ENCODE peak calls at places on chromosomes 7 and 10, in six cellular contexts. I, D, T, P, E and V are unnamed samples.

GRCh38 chr10:90587081-90587491 is 270.8 kb downstream of the HTR7 start:
- DNase-seq in P (peak), E (no peak), T (no peak), D (no peak), I (no peak), V (no peak)

GRCh38 chr7:81155654-81156373 is 237.0 kb upstream of the SEMA3C start:
- DNase-seq in E (no peak), D (no peak), I (no peak), T (no peak), P (peak), V (no peak)

GRCh38 chr10:89074120-89074519 is 83.5 kb downstream of the FAS start:
- DNase-seq in P (no peak), T (no peak), I (no peak), D (no peak), E (peak), V (peak)

GRCh38 chr7:47543659-47544058 is 38.3 kb downstream of the TNS3 start:
- DNase-seq in E (no peak), T (no peak), I (no peak), D (no peak), P (no peak), V (no peak)

GRCh38 chr10:78772083-78772482 is 296.7 kb upstream of the ZMIZ1 start:
- DNase-seq in D (no peak), T (peak), P (no peak), I (no peak), E (peak), V (peak)

GRCh38 chr10:42827201-42827600 is 44.6 kb downstream of the BMS1 start:
- DNase-seq in D (no peak), P (no peak), E (no peak), I (no peak), T (no peak), V (no peak)

GRCh38 chr10:361203-362135 is 226.2 kb downstream of the ZMYND11 start:
- DNase-seq in D (no peak), I (no peak), E (no peak), T (peak), P (no peak), V (no peak)

GRCh38 chr10:42428534-42428933 is 209.8 kb downstream of the ZNF33B start:
- DNase-seq in P (peak), E (no peak), D (no peak), T (no peak), I (peak), V (no peak)

GRCh38 chr7:101172854-101173751 is 7.0 kb downstream of the NAT16 start:
- DNase-seq in P (no peak), I (peak), T (peak), D (peak), E (peak), V (no peak)

DNA sequence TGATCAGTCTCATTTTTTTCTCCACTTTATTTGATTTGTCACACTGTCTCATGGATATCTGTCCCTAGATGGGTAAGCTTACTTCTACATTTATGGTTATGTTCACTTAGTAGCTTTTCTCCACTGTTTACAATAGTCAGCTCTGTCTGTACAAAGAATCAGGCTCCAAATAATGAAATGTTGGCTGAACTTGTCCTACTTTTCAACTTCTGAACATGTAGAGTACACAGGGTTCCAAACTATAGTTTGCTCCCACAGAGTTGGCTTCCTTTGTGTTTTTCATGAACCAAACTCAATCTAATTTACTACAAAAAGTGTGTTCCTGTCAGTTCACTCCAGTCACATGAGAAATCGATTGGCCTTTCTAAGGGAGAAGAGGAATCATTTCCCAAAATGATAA is 175.0 kb downstream of the CCDC71L start:
- DNase-seq in T (no peak), D (no peak), E (no peak), P (no peak), I (no peak), V (no peak)
- H3K4me3 ChIP-seq in T (peak), D (no peak), E (no peak), P (no peak), I (no peak), V (no peak)

DNA sequence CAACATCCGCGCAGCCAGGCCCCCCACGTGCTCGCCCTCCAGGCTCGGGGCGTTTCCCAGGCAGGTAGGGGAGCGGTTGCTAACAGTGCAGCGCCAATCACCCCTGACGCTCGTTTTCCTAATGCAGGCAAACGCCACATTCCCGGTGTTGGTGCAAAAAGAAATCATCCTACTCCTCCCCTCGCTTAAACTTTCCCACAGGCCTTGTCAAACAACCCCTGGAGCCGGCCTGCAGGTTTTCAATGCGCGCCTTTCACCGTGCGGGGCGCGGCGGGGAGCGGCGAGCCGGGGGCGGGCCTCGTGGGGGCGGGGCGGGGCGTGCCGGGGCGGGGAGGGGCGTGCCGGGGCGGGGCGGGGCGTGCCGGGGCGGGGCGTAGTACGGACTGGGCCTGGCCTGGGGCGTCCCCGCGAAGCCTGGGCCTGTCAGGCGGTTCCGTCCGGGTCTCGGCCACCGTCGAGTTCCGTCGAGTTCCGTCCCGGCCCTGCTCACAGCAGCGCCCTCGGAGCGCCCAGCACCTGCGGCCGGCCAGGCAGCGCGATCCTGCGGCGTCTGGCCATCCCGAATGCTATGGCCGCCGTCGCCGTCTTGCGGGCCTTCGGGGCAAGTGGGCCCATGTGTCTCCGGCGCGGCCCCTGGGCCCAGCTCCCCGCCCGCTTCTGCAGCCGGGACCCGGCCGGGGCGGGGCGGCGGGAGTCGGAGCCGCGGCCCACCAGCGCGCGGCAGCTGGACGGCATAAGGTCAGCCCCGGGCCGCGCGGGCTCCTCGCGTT is at the start of gene ECHDC3:
- DNase-seq in P (no peak), T (peak), D (peak), I (peak), E (peak), V (peak)
- TF ChIP-seq POLR2A in P (no peak), T (peak), D (peak), I (peak), E (peak), V (no peak)

GRCh38 chr10:123301077-123301875 is 147.1 kb downstream of the BUB3 start:
- DNase-seq in I (no peak), T (no peak), P (no peak), D (peak), E (peak), V (peak)
- TF ChIP-seq CTCF in I (no peak), T (no peak), P (no peak), D (no peak), E (no peak), V (no peak)

GRCh38 chr7:1557006-1557405 is 1.0 kb upstream of the TMEM184A start:
- DNase-seq in D (no peak), P (no peak), E (no peak), I (no peak), T (no peak), V (no peak)

GRCh38 chr7:1553513-1554210 is 2.3 kb downstream of the TMEM184A start:
- DNase-seq in D (no peak), P (no peak), T (no peak), E (no peak), I (no peak), V (no peak)

GRCh38 chr7:1555813-1556540 is at the start of gene TMEM184A:
- DNase-seq in D (peak), T (peak), P (peak), E (no peak), I (peak), V (no peak)

GRCh38 chr7:1554332-1555045 is 1.5 kb downstream of the TMEM184A start:
- DNase-seq in T (no peak), E (no peak), I (no peak), P (no peak), D (no peak), V (no peak)

GRCh38 chr7:1555046-1555812 is 776 bp downstream of the TMEM184A start:
- DNase-seq in P (no peak), E (peak), I (peak), D (peak), T (peak), V (no peak)
- H3K4me3 ChIP-seq in P (peak), E (no peak), I (no peak), D (peak), T (peak), V (no peak)